ENCODE peak calls at places on chromosome 6, in seven cellular contexts. One of them, this sample, is unnamed.

GRCh38 chr6:99836471-99836870 is 157.6 kb downstream of the MCHR2 start:
- DNase-seq in GM23248: no peak
- DNase-seq in A549: peak; percentile 13
- DNase-seq in cardiac muscle cell: no peak
- DNase-seq in fibroblast of lung: no peak
- DNase-seq in Karpas-422: no peak
- DNase-seq in naive thymus-derived CD4-positive, alpha-beta T cell: no peak
- DNase-seq in this sample: no peak

GRCh38 chr6:85130743-85131142 is 319.1 kb upstream of the NT5E start:
- DNase-seq in Karpas-422: no peak
- DNase-seq in fibroblast of lung: peak; percentile 57
- DNase-seq in cardiac muscle cell: no peak
- DNase-seq in naive thymus-derived CD4-positive, alpha-beta T cell: no peak
- DNase-seq in GM23248: no peak
- DNase-seq in A549: no peak
- DNase-seq in this sample: no peak

GRCh38 chr6:13332349-13332706 is 4.0 kb upstream of the TBC1D7 start:
- DNase-seq in A549: no peak
- DNase-seq in cardiac muscle cell: no peak
- DNase-seq in Karpas-422: no peak
- DNase-seq in naive thymus-derived CD4-positive, alpha-beta T cell: no peak
- DNase-seq in GM23248: no peak
- DNase-seq in fibroblast of lung: no peak
- DNase-seq in this sample: no peak

GRCh38 chr6:128438311-128438916 is 82.0 kb downstream of the PTPRK start:
- DNase-seq in A549: no peak
- DNase-seq in Karpas-422: no peak
- DNase-seq in naive thymus-derived CD4-positive, alpha-beta T cell: no peak
- DNase-seq in cardiac muscle cell: no peak
- DNase-seq in GM23248: no peak
- DNase-seq in fibroblast of lung: peak; percentile 21
- DNase-seq in this sample: no peak

GRCh38 chr6:47230579-47230978 is 79.1 kb downstream of the TNFRSF21 start:
- DNase-seq in A549: peak; percentile 20
- DNase-seq in naive thymus-derived CD4-positive, alpha-beta T cell: no peak
- DNase-seq in GM23248: no peak
- DNase-seq in fibroblast of lung: no peak
- DNase-seq in cardiac muscle cell: no peak
- DNase-seq in Karpas-422: no peak
- DNase-seq in this sample: no peak

GRCh38 chr6:132760256-132760655 is 2.6 kb upstream of the VNN2 start:
- DNase-seq in naive thymus-derived CD4-positive, alpha-beta T cell: no peak
- DNase-seq in cardiac muscle cell: no peak
- DNase-seq in fibroblast of lung: no peak
- DNase-seq in GM23248: no peak
- DNase-seq in A549: no peak
- DNase-seq in Karpas-422: no peak
- DNase-seq in this sample: no peak

GRCh38 chr6:12051861-12052368 is 39.8 kb downstream of the HIVEP1 start:
- DNase-seq in GM23248: peak; percentile 13
- DNase-seq in A549: no peak
- DNase-seq in naive thymus-derived CD4-positive, alpha-beta T cell: peak; percentile 46
- DNase-seq in fibroblast of lung: peak; percentile 47
- DNase-seq in cardiac muscle cell: no peak
- DNase-seq in Karpas-422: peak; percentile 73
- DNase-seq in this sample: no peak

GRCh38 chr6:11775791-11776409 is 2.7 kb downstream of the ADTRP start:
- DNase-seq in A549: no peak
- DNase-seq in naive thymus-derived CD4-positive, alpha-beta T cell: no peak
- DNase-seq in fibroblast of lung: no peak
- DNase-seq in GM23248: no peak
- DNase-seq in cardiac muscle cell: no peak
- DNase-seq in Karpas-422: no peak
- DNase-seq in this sample: no peak

GRCh38 chr6:90083891-90084290 is 189.6 kb downstream of the GJA10 start:
- DNase-seq in Karpas-422: peak; percentile 49
- DNase-seq in A549: no peak
- DNase-seq in fibroblast of lung: no peak
- DNase-seq in GM23248: no peak
- DNase-seq in naive thymus-derived CD4-positive, alpha-beta T cell: peak; percentile 49
- DNase-seq in cardiac muscle cell: no peak
- DNase-seq in this sample: no peak

GRCh38 chr6:153814136-153814535 is 224.9 kb upstream of the OPRM1 start:
- DNase-seq in cardiac muscle cell: no peak
- DNase-seq in fibroblast of lung: no peak
- DNase-seq in GM23248: no peak
- DNase-seq in Karpas-422: no peak
- DNase-seq in naive thymus-derived CD4-positive, alpha-beta T cell: no peak
- DNase-seq in A549: no peak
- DNase-seq in this sample: no peak

GRCh38 chr6:15491255-15491985 is 171.4 kb downstream of the DTNBP1 start:
- DNase-seq in GM23248: peak; percentile 87
- DNase-seq in fibroblast of lung: peak; percentile 89
- DNase-seq in naive thymus-derived CD4-positive, alpha-beta T cell: peak; percentile 77
- DNase-seq in Karpas-422: peak; percentile 71
- DNase-seq in A549: peak; percentile 51
- DNase-seq in cardiac muscle cell: peak; percentile 75
- DNase-seq in this sample: peak; percentile 93

GRCh38 chr6:167762259-167762962 is 64.3 kb upstream of the AFDN start:
- DNase-seq in cardiac muscle cell: no peak
- DNase-seq in naive thymus-derived CD4-positive, alpha-beta T cell: no peak
- DNase-seq in Karpas-422: no peak
- DNase-seq in A549: no peak
- DNase-seq in fibroblast of lung: no peak
- DNase-seq in GM23248: no peak
- DNase-seq in this sample: peak; percentile 62

GRCh38 chr6:39847216-39847615 is 55.0 kb downstream of the DAAM2 start:
- DNase-seq in fibroblast of lung: no peak
- DNase-seq in cardiac muscle cell: no peak
- DNase-seq in naive thymus-derived CD4-positive, alpha-beta T cell: no peak
- DNase-seq in Karpas-422: no peak
- DNase-seq in A549: no peak
- DNase-seq in GM23248: peak; percentile 22
- DNase-seq in this sample: no peak

DNA sequence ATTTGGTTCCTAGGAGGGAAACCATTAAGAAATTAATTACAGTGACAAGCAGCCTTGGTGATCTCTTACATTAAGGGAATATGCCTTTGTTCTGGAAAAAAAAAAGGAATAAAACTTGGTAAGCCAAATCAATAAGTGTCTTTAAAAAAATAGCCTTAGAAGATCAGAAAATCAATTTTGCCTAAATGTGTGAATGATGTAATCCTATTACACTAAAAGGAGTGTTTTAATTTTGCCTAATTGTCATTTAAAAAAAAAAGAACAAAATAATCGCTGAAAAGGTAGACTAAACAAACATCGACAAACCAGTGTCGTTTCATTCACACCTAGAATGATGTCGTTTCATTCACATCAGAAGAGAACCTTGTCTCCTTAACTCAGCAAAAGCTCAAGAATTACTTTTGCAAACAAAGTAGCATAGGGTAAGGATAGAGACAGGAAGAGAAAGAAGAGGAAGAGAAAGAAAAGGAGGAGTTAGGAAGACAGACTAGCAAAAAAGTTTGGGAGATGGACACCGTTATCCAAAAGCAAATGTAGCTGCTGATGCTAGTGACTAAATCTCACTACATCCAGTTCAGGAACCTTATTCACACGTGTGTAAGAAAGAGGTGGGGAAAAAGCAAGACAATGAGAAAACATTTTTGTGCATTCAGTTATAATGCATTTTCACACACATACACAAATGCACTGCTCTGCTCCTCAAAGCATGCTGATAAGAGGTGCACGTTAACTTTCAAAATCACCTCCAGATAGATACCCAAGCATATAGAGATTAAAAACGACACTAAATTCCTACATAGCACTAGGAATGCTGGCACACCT is 60.6 kb downstream of the HIVEP2 start:
- DNase-seq in naive thymus-derived CD4-positive, alpha-beta T cell: no peak
- DNase-seq in A549: no peak
- DNase-seq in cardiac muscle cell: no peak
- DNase-seq in fibroblast of lung: no peak
- DNase-seq in Karpas-422: no peak
- DNase-seq in GM23248: peak; percentile 26
- DNase-seq in this sample: no peak
- H3K4me1 ChIP-seq in naive thymus-derived CD4-positive, alpha-beta T cell: peaks cover 52% of the 10 kb centered on the region
- H3K4me1 ChIP-seq in A549: peaks cover 37% of the 10 kb centered on the region
- H3K4me1 ChIP-seq in cardiac muscle cell: peaks cover 44% of the 10 kb centered on the region
- H3K4me1 ChIP-seq in fibroblast of lung: peaks cover 16% of the 10 kb centered on the region
- H3K4me1 ChIP-seq in Karpas-422: peaks cover 10% of the 10 kb centered on the region
- H3K4me1 ChIP-seq in GM23248: peaks cover 67% of the 10 kb centered on the region
- H3K4me1 ChIP-seq in this sample: peaks cover 59% of the 10 kb centered on the region

GRCh38 chr6:110089323-110089722 is 90.1 kb downstream of the WASF1 start:
- DNase-seq in naive thymus-derived CD4-positive, alpha-beta T cell: no peak
- DNase-seq in fibroblast of lung: no peak
- DNase-seq in Karpas-422: no peak
- DNase-seq in cardiac muscle cell: no peak
- DNase-seq in A549: no peak
- DNase-seq in GM23248: no peak
- DNase-seq in this sample: no peak
- H3K4me1 ChIP-seq in naive thymus-derived CD4-positive, alpha-beta T cell: no peaks in the 10 kb centered on the region
- H3K4me1 ChIP-seq in fibroblast of lung: no peaks in the 10 kb centered on the region
- H3K4me1 ChIP-seq in Karpas-422: no peaks in the 10 kb centered on the region
- H3K4me1 ChIP-seq in cardiac muscle cell: no peaks in the 10 kb centered on the region
- H3K4me1 ChIP-seq in A549: no peaks in the 10 kb centered on the region
- H3K4me1 ChIP-seq in GM23248: no peaks in the 10 kb centered on the region
- H3K4me1 ChIP-seq in this sample: no peaks in the 10 kb centered on the region

GRCh38 chr6:126788961-126789365 is 329.5 kb upstream of the RSPO3 start:
- DNase-seq in fibroblast of lung: no peak
- DNase-seq in cardiac muscle cell: no peak
- DNase-seq in GM23248: peak; percentile 58
- DNase-seq in naive thymus-derived CD4-positive, alpha-beta T cell: no peak
- DNase-seq in Karpas-422: no peak
- DNase-seq in A549: no peak
- DNase-seq in this sample: no peak
- H3K4me1 ChIP-seq in fibroblast of lung: no peaks in the 10 kb centered on the region
- H3K4me1 ChIP-seq in cardiac muscle cell: no peaks in the 10 kb centered on the region
- H3K4me1 ChIP-seq in GM23248: peaks cover 16% of the 10 kb centered on the region
- H3K4me1 ChIP-seq in naive thymus-derived CD4-positive, alpha-beta T cell: no peaks in the 10 kb centered on the region
- H3K4me1 ChIP-seq in Karpas-422: no peaks in the 10 kb centered on the region
- H3K4me1 ChIP-seq in A549: no peaks in the 10 kb centered on the region
- H3K4me1 ChIP-seq in this sample: no peaks in the 10 kb centered on the region

DNA sequence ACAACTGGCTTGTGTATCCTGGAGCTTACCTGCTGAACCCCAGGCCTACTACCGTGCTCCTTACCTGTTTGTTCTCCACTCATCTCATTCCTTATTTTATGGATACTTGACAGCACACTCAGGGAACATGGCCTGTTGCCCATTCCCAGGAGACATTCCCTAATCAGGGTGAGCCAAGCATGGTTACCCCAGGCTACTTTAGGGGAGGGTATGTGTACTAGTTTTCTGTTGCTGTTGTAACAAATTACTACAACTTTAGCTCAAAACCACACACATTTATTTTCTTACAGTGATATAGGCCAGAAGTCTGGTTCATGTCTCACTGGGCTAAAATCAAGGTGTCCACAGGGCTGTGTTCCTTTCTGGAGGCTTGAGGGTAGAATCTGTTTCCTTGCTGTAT is 15.0 kb upstream of the TRAM2 start:
- DNase-seq in cardiac muscle cell: no peak
- DNase-seq in GM23248: no peak
- DNase-seq in Karpas-422: no peak
- DNase-seq in naive thymus-derived CD4-positive, alpha-beta T cell: no peak
- DNase-seq in A549: no peak
- DNase-seq in fibroblast of lung: no peak
- DNase-seq in this sample: no peak
- H3K4me1 ChIP-seq in cardiac muscle cell: peaks cover 10% of the 10 kb centered on the region
- H3K4me1 ChIP-seq in GM23248: peaks cover 47% of the 10 kb centered on the region
- H3K4me1 ChIP-seq in Karpas-422: peaks cover 23% of the 10 kb centered on the region
- H3K4me1 ChIP-seq in naive thymus-derived CD4-positive, alpha-beta T cell: no peaks in the 10 kb centered on the region
- H3K4me1 ChIP-seq in A549: peaks cover 49% of the 10 kb centered on the region
- H3K4me1 ChIP-seq in fibroblast of lung: peaks cover 25% of the 10 kb centered on the region
- H3K4me1 ChIP-seq in this sample: peaks cover 58% of the 10 kb centered on the region

GRCh38 chr6:157981395-157982296 is at the start of gene SYNJ2:
- DNase-seq in A549: peak; percentile 71
- DNase-seq in fibroblast of lung: peak; percentile 63
- DNase-seq in GM23248: peak; percentile 88
- DNase-seq in cardiac muscle cell: peak; percentile 93
- DNase-seq in naive thymus-derived CD4-positive, alpha-beta T cell: peak; percentile 87
- DNase-seq in Karpas-422: peak; percentile 73
- DNase-seq in this sample: peak; percentile 97

GRCh38 chr6:157982580-157983438 is 1.1 kb downstream of the SYNJ2 start:
- DNase-seq in fibroblast of lung: peak; percentile 45
- DNase-seq in cardiac muscle cell: peak; percentile 25
- DNase-seq in Karpas-422: no peak
- DNase-seq in naive thymus-derived CD4-positive, alpha-beta T cell: peak; percentile 24
- DNase-seq in A549: peak; percentile 69
- DNase-seq in GM23248: peak; percentile 74
- DNase-seq in this sample: peak; percentile 91

GRCh38 chr6:157980288-157981131 is 1.2 kb upstream of the SYNJ2 start:
- DNase-seq in cardiac muscle cell: no peak
- DNase-seq in A549: no peak
- DNase-seq in GM23248: no peak
- DNase-seq in naive thymus-derived CD4-positive, alpha-beta T cell: peak; percentile 40
- DNase-seq in fibroblast of lung: no peak
- DNase-seq in Karpas-422: no peak
- DNase-seq in this sample: no peak

GRCh38 chr6:157982297-157982579 is 575 bp downstream of the SYNJ2 start:
- DNase-seq in Karpas-422: no peak
- DNase-seq in GM23248: peak; percentile 74
- DNase-seq in A549: peak; percentile 24
- DNase-seq in fibroblast of lung: peak; percentile 42
- DNase-seq in naive thymus-derived CD4-positive, alpha-beta T cell: no peak
- DNase-seq in cardiac muscle cell: peak; percentile 58
- DNase-seq in this sample: peak; percentile 89

DNA sequence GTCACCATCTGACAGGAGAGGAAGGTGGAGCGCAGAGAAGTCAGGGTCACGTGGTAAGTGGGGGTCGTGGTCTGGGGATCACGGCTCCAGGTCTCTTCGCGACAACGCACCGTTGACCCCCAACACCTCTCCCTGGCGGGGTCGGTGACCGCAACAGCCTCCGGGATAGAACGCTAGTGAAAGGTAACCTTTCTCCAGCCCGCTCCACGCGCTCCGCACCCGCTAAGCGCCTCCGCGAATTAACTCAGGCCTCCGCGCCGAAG is 600 bp upstream of the SYNJ2 start:
- DNase-seq in fibroblast of lung: no peak
- DNase-seq in A549: no peak
- DNase-seq in Karpas-422: no peak
- DNase-seq in cardiac muscle cell: no peak
- DNase-seq in naive thymus-derived CD4-positive, alpha-beta T cell: no peak
- DNase-seq in GM23248: no peak
- DNase-seq in this sample: no peak
- H3K4me1 ChIP-seq in fibroblast of lung: peaks cover 13% of the 10 kb centered on the region
- H3K4me1 ChIP-seq in A549: peaks cover 34% of the 10 kb centered on the region
- H3K4me1 ChIP-seq in Karpas-422: peaks cover 13% of the 10 kb centered on the region
- H3K4me1 ChIP-seq in cardiac muscle cell: no peaks in the 10 kb centered on the region
- H3K4me1 ChIP-seq in naive thymus-derived CD4-positive, alpha-beta T cell: peaks cover 27% of the 10 kb centered on the region
- H3K4me1 ChIP-seq in GM23248: peaks cover 17% of the 10 kb centered on the region
- H3K4me1 ChIP-seq in this sample: peaks cover 27% of the 10 kb centered on the region

GRCh38 chr6:43929511-43929910 is 159.5 kb downstream of the VEGFA start:
- DNase-seq in A549: no peak
- DNase-seq in GM23248: no peak
- DNase-seq in cardiac muscle cell: no peak
- DNase-seq in Karpas-422: no peak
- DNase-seq in naive thymus-derived CD4-positive, alpha-beta T cell: no peak
- DNase-seq in fibroblast of lung: no peak
- DNase-seq in this sample: no peak
- H3K4me1 ChIP-seq in A549: peaks cover 19% of the 10 kb centered on the region
- H3K4me1 ChIP-seq in GM23248: peaks cover 23% of the 10 kb centered on the region
- H3K4me1 ChIP-seq in cardiac muscle cell: peaks cover 28% of the 10 kb centered on the region
- H3K4me1 ChIP-seq in Karpas-422: no peaks in the 10 kb centered on the region
- H3K4me1 ChIP-seq in naive thymus-derived CD4-positive, alpha-beta T cell: no peaks in the 10 kb centered on the region
- H3K4me1 ChIP-seq in fibroblast of lung: peaks cover 7% of the 10 kb centered on the region
- H3K4me1 ChIP-seq in this sample: peaks cover 23% of the 10 kb centered on the region

This sample was measured in osteoblast.